ENCODE peak calls at places on chromosomes 12 and 14, in five cellular contexts. One of them, this sample, is unnamed.

GRCh38 chr12:56377310-56377988 is 14.8 kb upstream of the APOF start:
- DNase-seq in iris pigment epithelial cell: peak
- DNase-seq in GDM1: no peak
- DNase-seq in cardiac fibroblast: no peak
- DNase-seq in midbrain: no peak
- DNase-seq in this sample: no peak

GRCh38 chr12:45660330-45660729 is 69.2 kb upstream of the ARID2 start:
- DNase-seq in iris pigment epithelial cell: peak
- DNase-seq in GDM1: peak
- DNase-seq in cardiac fibroblast: peak
- DNase-seq in midbrain: no peak
- DNase-seq in this sample: no peak

GRCh38 chr14:102928412-102929348 is 6.2 kb downstream of the AMN start:
- DNase-seq in iris pigment epithelial cell: peak
- DNase-seq in GDM1: no peak
- DNase-seq in cardiac fibroblast: peak
- DNase-seq in midbrain: no peak
- DNase-seq in this sample: no peak

GRCh38 chr14:89912667-89913211 is 41.8 kb downstream of the EFCAB11 start:
- DNase-seq in iris pigment epithelial cell: peak
- DNase-seq in GDM1: no peak
- DNase-seq in cardiac fibroblast: peak
- DNase-seq in midbrain: peak
- DNase-seq in this sample: peak

GRCh38 chr14:72141084-72141483 is 208.9 kb downstream of the RGS6 start:
- DNase-seq in iris pigment epithelial cell: no peak
- DNase-seq in GDM1: no peak
- DNase-seq in cardiac fibroblast: no peak
- DNase-seq in midbrain: no peak
- DNase-seq in this sample: no peak

GRCh38 chr12:125259525-125259924 is 194.3 kb downstream of the AACS start:
- DNase-seq in iris pigment epithelial cell: no peak
- DNase-seq in GDM1: no peak
- DNase-seq in cardiac fibroblast: no peak
- DNase-seq in midbrain: no peak
- DNase-seq in this sample: no peak

GRCh38 chr12:96239711-96240234 is 45.6 kb downstream of the ELK3 start:
- DNase-seq in iris pigment epithelial cell: no peak
- DNase-seq in GDM1: no peak
- DNase-seq in cardiac fibroblast: peak
- DNase-seq in midbrain: no peak
- DNase-seq in this sample: no peak

GRCh38 chr14:65042731-65043372 is 56.2 kb downstream of the FNTB start:
- DNase-seq in iris pigment epithelial cell: no peak
- DNase-seq in GDM1: peak
- DNase-seq in cardiac fibroblast: no peak
- DNase-seq in midbrain: no peak
- DNase-seq in this sample: no peak

GRCh38 chr14:38409081-38409705 is 153.3 kb upstream of the CLEC14A start:
- DNase-seq in iris pigment epithelial cell: peak
- DNase-seq in GDM1: no peak
- DNase-seq in cardiac fibroblast: peak
- DNase-seq in midbrain: no peak
- DNase-seq in this sample: peak

GRCh38 chr12:88662093-88662492 is 81.8 kb upstream of the KITLG start:
- DNase-seq in iris pigment epithelial cell: no peak
- DNase-seq in GDM1: no peak
- DNase-seq in cardiac fibroblast: no peak
- DNase-seq in midbrain: no peak
- DNase-seq in this sample: no peak

GRCh38 chr12:92718483-92718985 is 15.7 kb downstream of the PLEKHG7 start:
- DNase-seq in iris pigment epithelial cell: no peak
- DNase-seq in GDM1: no peak
- DNase-seq in cardiac fibroblast: peak
- DNase-seq in midbrain: no peak
- DNase-seq in this sample: no peak

GRCh38 chr12:115385141-115385540 is 701.2 kb upstream of the TBX3 start:
- DNase-seq in iris pigment epithelial cell: no peak
- DNase-seq in GDM1: no peak
- DNase-seq in cardiac fibroblast: no peak
- DNase-seq in midbrain: no peak
- DNase-seq in this sample: no peak

GRCh38 chr14:93086441-93087055 is 29.2 kb downstream of the ITPK1 start:
- DNase-seq in iris pigment epithelial cell: no peak
- DNase-seq in GDM1: no peak
- DNase-seq in cardiac fibroblast: no peak
- DNase-seq in midbrain: no peak
- DNase-seq in this sample: no peak

GRCh38 chr14:78933948-78934524 is 763.9 kb downstream of the NRXN3 start:
- DNase-seq in iris pigment epithelial cell: peak
- DNase-seq in GDM1: no peak
- DNase-seq in cardiac fibroblast: peak
- DNase-seq in midbrain: peak
- DNase-seq in this sample: peak

GRCh38 chr12:109443794-109444193 is 33.3 kb downstream of the KCTD10 start:
- DNase-seq in iris pigment epithelial cell: no peak
- DNase-seq in GDM1: no peak
- DNase-seq in cardiac fibroblast: no peak
- DNase-seq in midbrain: no peak
- DNase-seq in this sample: no peak

GRCh38 chr12:81162725-81163124 is 84.8 kb downstream of the ACSS3 start:
- DNase-seq in iris pigment epithelial cell: no peak
- DNase-seq in GDM1: no peak
- DNase-seq in cardiac fibroblast: no peak
- DNase-seq in midbrain: no peak
- DNase-seq in this sample: no peak

GRCh38 chr14:65159281-65160062 is 57.2 kb upstream of the MAX start:
- DNase-seq in iris pigment epithelial cell: no peak
- DNase-seq in GDM1: no peak
- DNase-seq in cardiac fibroblast: no peak
- DNase-seq in midbrain: no peak
- DNase-seq in this sample: no peak

GRCh38 chr14:88607829-88608228 is 45.0 kb downstream of the ZC3H14 start:
- DNase-seq in iris pigment epithelial cell: no peak
- DNase-seq in GDM1: no peak
- DNase-seq in cardiac fibroblast: no peak
- DNase-seq in midbrain: no peak
- DNase-seq in this sample: no peak

GRCh38 chr12:132166801-132167591 is 22.7 kb downstream of the NOC4L start:
- DNase-seq in iris pigment epithelial cell: no peak
- DNase-seq in GDM1: no peak
- DNase-seq in cardiac fibroblast: no peak
- DNase-seq in midbrain: no peak
- DNase-seq in this sample: no peak

GRCh38 chr12:66399626-66399931 is 97.3 kb downstream of the HELB start:
- DNase-seq in iris pigment epithelial cell: no peak
- DNase-seq in GDM1: no peak
- DNase-seq in cardiac fibroblast: peak
- DNase-seq in midbrain: no peak
- DNase-seq in this sample: no peak

GRCh38 chr12:10716704-10717315 is 6.3 kb downstream of the YBX3 start:
- DNase-seq in iris pigment epithelial cell: peak
- DNase-seq in GDM1: no peak
- DNase-seq in cardiac fibroblast: peak
- DNase-seq in midbrain: peak
- DNase-seq in this sample: peak

This sample was measured in pons.